ENCODE peak calls at places on chromosomes 1 and 21, in four cellular contexts. Q is K562, W is IMR-90, H is HepG2. J is an unnamed sample.

GRCh38 chr1:101148987-101149386 is 87.8 kb upstream of the S1PR1 start:
- DNase-seq in Q (no peak), W (peak), H (no peak), J (no peak)

GRCh38 chr1:35115459-35116383 is 36.5 kb downstream of the ZMYM1 start:
- DNase-seq in Q (no peak), W (peak), H (no peak), J (no peak)

GRCh38 chr1:224498574-224499170 is 64.1 kb upstream of the WDR26 start:
- DNase-seq in Q (no peak), W (peak), H (no peak), J (no peak)

GRCh38 chr1:32208891-32209309 is at the start of gene DCDC2B:
- DNase-seq in Q (no peak), W (peak), H (peak), J (peak)

GRCh38 chr1:168480997-168481396 is 62.8 kb downstream of the XCL2 start:
- DNase-seq in Q (no peak), W (no peak), H (no peak), J (no peak)

GRCh38 chr1:18091660-18092446 is 15.7 kb upstream of the IGSF21 start:
- DNase-seq in Q (no peak), W (peak), H (no peak), J (no peak)

GRCh38 chr1:222182641-222183040 is 365.3 kb downstream of the HHIPL2 start:
- DNase-seq in Q (no peak), W (peak), H (no peak), J (no peak)

GRCh38 chr21:34673006-34673405 is 4.2 kb downstream of the CLIC6 start:
- DNase-seq in Q (no peak), W (no peak), H (no peak), J (no peak)

GRCh38 chr1:160432371-160432786 is 32.0 kb downstream of the VANGL2 start:
- DNase-seq in Q (no peak), W (no peak), H (no peak), J (no peak)

GRCh38 chr1:26318338-26319064 is 743 bp downstream of the CD52 start:
- DNase-seq in Q (no peak), W (no peak), H (no peak), J (no peak)

GRCh38 chr1:26315874-26316850 is 1.6 kb upstream of the CD52 start:
- DNase-seq in Q (peak), W (no peak), H (no peak), J (no peak)

GRCh38 chr1:26320896-26321295 is 3.1 kb downstream of the CD52 start:
- DNase-seq in Q (no peak), W (no peak), H (no peak), J (no peak)

GRCh38 chr1:26317143-26317542 is 615 bp upstream of the CD52 start:
- DNase-seq in Q (no peak), W (no peak), H (no peak), J (no peak)

DNA sequence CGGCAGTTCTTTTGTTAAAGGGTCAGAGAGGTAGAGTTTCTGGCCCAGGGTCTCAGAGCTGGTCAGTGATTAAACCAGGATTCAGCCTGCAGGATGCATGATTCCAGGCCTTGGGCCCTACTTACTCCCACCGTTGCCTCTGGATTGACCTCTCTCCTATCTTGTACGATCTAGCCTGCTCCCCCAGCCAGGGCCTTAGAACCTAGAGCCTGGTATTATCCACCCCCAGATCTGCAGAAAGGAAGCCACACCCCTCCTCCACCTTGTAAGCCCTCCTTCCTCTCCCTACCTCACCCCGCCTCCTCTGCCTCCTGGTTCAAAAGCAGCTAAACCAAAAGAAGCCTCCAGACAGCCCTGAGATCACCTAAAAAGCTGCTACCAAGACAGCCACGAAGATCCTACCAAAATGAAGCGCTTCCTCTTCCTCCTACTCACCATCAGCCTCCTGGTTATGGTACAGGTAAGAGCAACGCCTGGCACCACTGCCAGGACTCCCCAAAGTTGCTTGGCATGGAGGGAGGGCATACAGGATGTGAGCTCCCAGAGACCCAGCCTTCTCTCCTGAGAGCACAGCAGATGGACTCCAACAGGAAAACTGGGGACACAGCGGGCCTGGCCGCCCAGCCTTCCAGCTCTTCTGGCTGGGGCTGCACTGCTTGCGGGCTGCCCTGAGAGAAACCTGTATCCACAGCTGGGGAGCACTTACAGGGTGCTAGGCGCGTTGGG is at the start of gene CD52:
- DNase-seq in Q (peak), W (no peak), H (no peak), J (no peak)
- H3K4me3 ChIP-seq in Q (peak), W (no peak), H (no peak), J (no peak)

GRCh38 chr1:29569971-29570634 is 333.8 kb downstream of the PTPRU start:
- DNase-seq in Q (no peak), W (peak), H (peak), J (no peak)

GRCh38 chr1:29563571-29563970 is 327.2 kb downstream of the PTPRU start:
- DNase-seq in Q (peak), W (peak), H (no peak), J (no peak)

GRCh38 chr1:29567257-29567656 is 330.9 kb downstream of the PTPRU start:
- DNase-seq in Q (no peak), W (no peak), H (no peak), J (no peak)

GRCh38 chr1:29563092-29563491 is 326.8 kb downstream of the PTPRU start:
- DNase-seq in Q (no peak), W (no peak), H (no peak), J (no peak)

GRCh38 chr1:29565490-29565889 is 329.2 kb downstream of the PTPRU start:
- DNase-seq in Q (no peak), W (no peak), H (no peak), J (no peak)
- TF ChIP-seq MXI1 in Q (no peak), W (no peak), H (no peak), J (no peak)

GRCh38 chr1:232963366-232963765 is 13.0 kb downstream of the NTPCR start:
- DNase-seq in Q (no peak), W (peak), H (no peak), J (no peak)
- H3K4me3 ChIP-seq in Q (no peak), W (peak), H (no peak), J (no peak)

GRCh38 chr1:50108497-50109073 is at the start of gene ELAVL4:
- DNase-seq in Q (peak), W (no peak), H (no peak), J (peak)

GRCh38 chr1:50110084-50110615 is 1.4 kb downstream of the ELAVL4 start:
- DNase-seq in Q (no peak), W (no peak), H (no peak), J (no peak)

GRCh38 chr1:50109647-50110075 is 941 bp downstream of the ELAVL4 start:
- DNase-seq in Q (no peak), W (no peak), H (no peak), J (no peak)

GRCh38 chr1:50106095-50106761 is 2.5 kb upstream of the ELAVL4 start:
- DNase-seq in Q (no peak), W (no peak), H (no peak), J (peak)

GRCh38 chr1:50110656-50111055 is 1.9 kb downstream of the ELAVL4 start:
- DNase-seq in Q (no peak), W (no peak), H (no peak), J (no peak)
- TF ChIP-seq MXI1 in Q (no peak), W (no peak), H (no peak), J (no peak)

GRCh38 chr1:205568469-205569361 is 63.1 kb downstream of the ELK4 start:
- DNase-seq in Q (no peak), W (no peak), H (no peak), J (peak)
- H3K4me3 ChIP-seq in Q (no peak), W (peak), H (no peak), J (no peak)

DNA sequence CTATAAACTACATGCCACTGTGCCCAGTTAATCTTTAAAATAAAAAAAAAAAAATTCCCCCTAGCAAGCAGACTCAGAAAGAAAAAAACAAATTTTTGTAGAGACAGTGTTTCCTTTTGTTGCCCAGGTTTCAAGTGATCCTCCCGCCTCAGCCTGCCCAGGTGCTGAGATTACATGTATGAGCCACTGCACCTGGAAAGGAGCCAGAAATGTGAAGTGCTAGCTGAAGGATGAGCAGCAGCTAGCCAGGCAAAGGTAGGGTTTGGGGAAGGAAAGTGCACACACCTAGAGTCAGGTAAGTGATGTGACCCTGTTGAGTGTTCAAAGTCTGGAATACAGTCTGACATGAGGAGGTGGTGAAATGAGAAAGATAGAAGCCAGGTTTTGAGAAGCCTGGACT is 1.7 kb downstream of the AKR1A1 start:
- DNase-seq in Q (no peak), W (no peak), H (no peak), J (no peak)
- TF ChIP-seq MXI1 in Q (no peak), W (no peak), H (no peak), J (no peak)

DNA sequence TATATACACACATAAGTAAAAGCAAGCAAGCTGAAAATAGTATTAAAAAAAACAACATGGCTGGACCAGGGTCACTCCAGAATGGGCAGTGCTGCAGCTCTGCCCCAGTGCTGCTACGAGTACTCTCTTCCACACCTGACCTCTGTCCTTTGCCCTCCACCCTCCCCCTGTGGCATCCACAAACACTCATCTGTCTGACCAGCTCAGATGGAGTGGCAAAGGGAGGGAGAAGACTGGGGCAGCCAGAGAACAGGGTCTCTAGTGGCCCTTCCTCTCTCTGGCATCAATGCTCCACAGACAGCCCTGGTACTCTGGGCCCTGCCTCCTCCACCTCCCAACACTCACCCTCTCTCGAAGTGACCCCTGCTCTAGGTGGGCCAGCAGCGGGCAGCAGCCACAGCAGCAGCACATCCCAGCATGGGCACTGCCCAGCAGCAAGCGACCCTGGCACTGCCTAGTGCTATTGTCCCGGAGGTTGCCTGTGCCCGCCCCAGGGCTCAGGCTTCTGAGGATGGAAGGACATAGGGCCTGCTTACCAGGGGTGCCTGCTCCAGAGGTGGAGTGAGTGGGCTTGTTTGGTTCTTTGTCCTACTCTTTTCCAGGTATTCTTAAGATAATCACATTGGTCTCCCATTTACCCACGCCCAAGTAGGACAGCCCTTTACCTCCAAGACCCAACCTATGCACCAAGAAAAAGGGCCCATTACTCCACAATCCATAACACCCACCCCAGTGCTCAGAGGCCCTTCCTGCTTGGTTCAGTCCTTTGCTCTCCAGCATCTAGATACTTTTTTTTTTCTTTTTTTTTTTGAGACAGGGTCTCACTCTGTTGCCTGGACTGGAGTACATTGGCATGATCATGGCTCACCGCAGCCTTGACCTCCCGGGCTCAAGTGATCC is 6.2 kb downstream of the ARHGEF2 start:
- DNase-seq in Q (no peak), W (no peak), H (no peak), J (no peak)
- H3K4me3 ChIP-seq in Q (no peak), W (no peak), H (no peak), J (no peak)

GRCh38 chr1:79040424-79041089 is 34.0 kb upstream of the ADGRL4 start:
- DNase-seq in Q (no peak), W (peak), H (no peak), J (peak)
- TF ChIP-seq MXI1 in Q (no peak), W (no peak), H (no peak), J (no peak)

DNA sequence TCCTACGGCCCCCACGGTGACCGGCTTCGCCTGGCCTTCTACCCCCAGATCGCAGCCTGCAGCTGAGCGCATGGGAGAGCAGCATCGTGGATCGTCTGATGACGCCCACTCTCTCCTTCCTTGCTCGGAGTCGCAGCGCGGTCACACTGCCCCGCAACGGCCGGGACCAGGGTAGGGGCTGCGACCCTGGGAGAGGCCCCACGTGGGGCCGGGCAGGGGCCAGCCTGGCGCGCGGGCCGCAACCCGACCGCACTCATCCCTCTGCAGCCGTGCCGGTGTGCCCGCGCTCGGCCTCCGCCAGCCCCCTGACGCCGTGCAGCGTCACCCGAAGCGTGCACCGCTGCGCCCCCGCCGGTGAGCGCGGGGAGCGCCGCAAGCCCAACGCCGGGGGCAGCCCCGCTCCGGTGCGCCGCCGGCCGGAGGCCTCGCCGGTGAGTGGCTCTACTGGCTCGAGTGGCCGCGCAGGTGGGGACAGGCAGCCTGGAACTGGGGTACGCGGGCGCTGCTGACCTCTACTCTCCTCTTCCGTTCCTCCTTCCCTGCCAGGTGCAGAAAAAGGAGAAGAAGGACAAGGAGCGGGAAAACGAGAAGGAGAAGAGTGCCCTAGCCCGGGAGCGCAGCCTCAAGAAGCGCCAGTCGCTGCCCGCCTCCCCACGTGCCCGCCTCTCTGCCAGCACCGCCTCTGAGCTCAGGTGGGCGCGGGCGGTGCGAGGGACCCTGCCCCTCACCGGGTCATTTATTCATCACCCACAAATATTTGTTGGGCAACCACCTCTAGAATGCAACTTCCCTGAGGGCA is 20.4 kb downstream of the MAP7D1 start:
- DNase-seq in Q (no peak), W (no peak), H (no peak), J (no peak)
- H3K4me3 ChIP-seq in Q (no peak), W (no peak), H (no peak), J (no peak)